ENCODE peak calls at places on chromosomes 12 and 14, in ten cellular contexts. N is activated naive CD8-positive, alpha-beta T cell treated with anti-CD3 and anti-CD28 coated beads, Interleukin-2, amount 50 U/mL, for 24 hours; O is mesenteric fat pad; J is heart right ventricle; S is AG09319; C is stimulated activated CD4-positive, alpha-beta T cell treated with anti-CD3 and anti-CD28 coated beads, Interleukin-1b, Interleukin-23, amount 100 ng/mL, for 24 hours; E is GM03348; A is iPS DF 6.9; P is stimulated activated naive B cell treated with anti-CD40 and anti-IgM and Interleukin-4, amounts not matched to agents 10 μg/mL and 1 μg/mL and 100 μg/mL, for 72 hours; K is AG09309. R is an unnamed sample.

GRCh38 chr12:8014836-8015235 is 17.7 kb upstream of the FOXJ2 start:
- DNase-seq in N (no peak), O (no peak), J (no peak), S (no peak), C (no peak), E (no peak), A (no peak), P (no peak), K (no peak), R (no peak)

GRCh38 chr14:106694638-106695393 is 1168.4 kb downstream of the TMEM121 start:
- DNase-seq in N (peak), O (no peak), J (peak), S (no peak), C (peak), E (no peak), A (no peak), P (peak), K (no peak), R (no peak)

GRCh38 chr12:6465467-6466183 is 4.9 kb downstream of the VAMP1 start:
- DNase-seq in N (peak), O (no peak), J (peak), S (peak), C (no peak), E (peak), A (no peak), P (no peak), K (peak), R (peak)

GRCh38 chr14:91273885-91274273 is 29.4 kb upstream of the GPR68 start:
- DNase-seq in N (no peak), O (no peak), J (no peak), S (no peak), C (no peak), E (no peak), A (no peak), P (no peak), K (no peak), R (no peak)

GRCh38 chr12:130525384-130526172 is 187.9 kb downstream of the PIWIL1 start:
- DNase-seq in N (no peak), O (no peak), J (no peak), S (no peak), C (no peak), E (no peak), A (no peak), P (no peak), K (no peak), R (no peak)

GRCh38 chr14:99117671-99118045 is 154.3 kb downstream of the BCL11B start:
- DNase-seq in N (no peak), O (peak), J (no peak), S (no peak), C (no peak), E (no peak), A (no peak), P (no peak), K (no peak), R (no peak)

GRCh38 chr14:101293609-101294008 is 267.7 kb upstream of the DIO3 start:
- DNase-seq in N (no peak), O (no peak), J (no peak), S (no peak), C (no peak), E (no peak), A (no peak), P (no peak), K (no peak), R (no peak)

GRCh38 chr14:104604461-104605449 is at the start of gene TMEM179:
- DNase-seq in N (peak), O (no peak), J (no peak), S (no peak), C (no peak), E (peak), A (peak), P (no peak), K (no peak), R (no peak)

GRCh38 chr12:108832208-108832607 is 25.2 kb downstream of the SSH1 start:
- DNase-seq in N (no peak), O (no peak), J (no peak), S (no peak), C (no peak), E (no peak), A (no peak), P (no peak), K (no peak), R (no peak)

R was measured in Ammon's horn.